ENCODE peak calls at places on chromosomes 11 and 22, in eight cellular contexts. O is breast epithelium; W is CD4-positive, alpha-beta T cell; L is dorsolateral prefrontal cortex; G is naive thymus-derived CD4-positive, alpha-beta T cell; A is CD8-positive, alpha-beta memory T cell; K is neural progenitor cell; X is esophagus muscularis mucosa. P is an unnamed sample.

GRCh38 chr11:28241760-28242159 is 133.6 kb downstream of the METTL15 start:
- DNase-seq in O (no peak), W (no peak), L (no peak), G (no peak), A (no peak), K (no peak), X (no peak), P (no peak)

GRCh38 chr11:17014321-17014773 is at the start of gene PLEKHA7:
- DNase-seq in O (no peak), W (peak; percentile 5), L (no peak), G (peak; percentile 25), A (no peak), K (peak; percentile 74), X (no peak), P (no peak)

GRCh38 chr11:12769834-12770345 is 95.7 kb downstream of the TEAD1 start:
- DNase-seq in O (no peak), W (no peak), L (no peak), G (no peak), A (no peak), K (no peak), X (no peak), P (peak; percentile 80)

GRCh38 chr11:20162824-20163777 is 2.8 kb upstream of the DBX1 start:
- DNase-seq in O (no peak), W (no peak), L (no peak), G (no peak), A (no peak), K (peak; percentile 85), X (peak; percentile 72), P (no peak)

GRCh38 chr11:45930031-45930794 is 7.8 kb downstream of the LARGE2 start:
- DNase-seq in O (no peak), W (no peak), L (no peak), G (no peak), A (peak; percentile 71), K (no peak), X (peak; percentile 90), P (peak; percentile 48)

GRCh38 chr11:95704865-95705264 is 84.7 kb downstream of the FAM76B start:
- DNase-seq in O (no peak), W (no peak), L (no peak), G (no peak), A (no peak), K (no peak), X (no peak), P (no peak)

GRCh38 chr11:9711454-9712307 is 47.8 kb downstream of the SWAP70 start:
- DNase-seq in O (no peak), W (no peak), L (no peak), G (no peak), A (no peak), K (no peak), X (no peak), P (no peak)

GRCh38 chr11:63939351-63939920 is 634 bp downstream of the NAA40 start:
- DNase-seq in O (no peak), W (no peak), L (no peak), G (no peak), A (no peak), K (no peak), X (no peak), P (no peak)

GRCh38 chr22:21942939-21943338 is 9.7 kb downstream of the PPM1F start:
- DNase-seq in O (no peak), W (no peak), L (no peak), G (no peak), A (no peak), K (no peak), X (no peak), P (no peak)

GRCh38 chr11:107457205-107457557 is 444 bp downstream of the CWF19L2 start:
- DNase-seq in O (no peak), W (no peak), L (no peak), G (no peak), A (no peak), K (peak; percentile 54), X (no peak), P (no peak)

GRCh38 chr22:32804036-32804435 is 2.5 kb downstream of the TIMP3 start:
- DNase-seq in O (no peak), W (no peak), L (no peak), G (no peak), A (no peak), K (no peak), X (no peak), P (peak; percentile 30)

GRCh38 chr11:58788355-58789023 is 56.0 kb downstream of the GLYATL2 start:
- DNase-seq in O (no peak), W (peak; percentile 12), L (peak; percentile 58), G (peak; percentile 27), A (peak; percentile 53), K (peak; percentile 57), X (no peak), P (no peak)

GRCh38 chr11:19903620-19904069 is 191.0 kb downstream of the NAV2 start:
- DNase-seq in O (peak; percentile 62), W (peak; percentile 5), L (peak; percentile 66), G (peak; percentile 23), A (no peak), K (peak; percentile 88), X (no peak), P (peak; percentile 60)

GRCh38 chr11:103079833-103080232 is 12.1 kb downstream of the DCUN1D5 start:
- DNase-seq in O (no peak), W (no peak), L (no peak), G (no peak), A (no peak), K (no peak), X (no peak), P (no peak)

GRCh38 chr11:62806611-62807121 is 1.4 kb upstream of the NXF1 start:
- DNase-seq in O (no peak), W (no peak), L (no peak), G (no peak), A (no peak), K (no peak), X (no peak), P (no peak)

GRCh38 chr11:23772081-23772480 is 724.8 kb upstream of the LUZP2 start:
- DNase-seq in O (no peak), W (no peak), L (no peak), G (no peak), A (no peak), K (no peak), X (no peak), P (no peak)

GRCh38 chr22:35629406-35630234 is 12.5 kb upstream of the MB start:
- DNase-seq in O (peak; percentile 88), W (no peak), L (no peak), G (peak; percentile 72), A (peak; percentile 55), K (no peak), X (peak; percentile 94), P (peak; percentile 99)

DNA sequence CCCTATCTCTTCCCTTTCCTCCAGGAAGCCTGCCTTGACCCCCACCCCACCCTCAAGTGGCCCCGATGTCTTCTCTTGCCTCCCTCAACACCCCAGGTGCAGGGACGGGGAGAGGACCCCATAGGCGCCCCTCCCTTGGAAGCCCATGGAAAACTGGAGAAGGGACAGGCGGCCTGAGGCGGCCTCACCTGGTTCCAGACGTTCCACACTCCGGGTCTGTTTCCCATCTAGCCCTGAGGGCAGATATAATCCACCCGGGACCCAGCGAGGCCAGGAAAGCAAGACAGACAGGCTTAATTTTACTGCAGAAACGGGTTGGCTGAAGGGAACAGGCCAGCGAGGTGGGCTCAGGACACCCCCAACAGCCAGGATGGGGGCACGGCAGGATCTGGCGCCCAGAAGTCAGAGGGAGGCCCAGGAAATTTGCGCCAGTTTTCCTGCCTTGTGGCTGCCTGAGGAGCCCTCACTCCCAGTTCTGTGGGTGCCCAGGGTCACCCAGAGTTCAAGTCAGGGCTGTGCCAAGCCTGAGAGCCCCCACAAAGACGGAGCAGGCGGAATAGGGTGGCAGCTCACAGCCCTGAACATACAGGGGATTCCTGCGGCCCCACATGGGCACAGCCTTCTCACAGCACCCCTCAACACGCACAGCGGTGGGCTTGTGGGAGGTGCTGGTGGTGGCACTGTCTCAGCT is 3.0 kb upstream of the SIGIRR start:
- DNase-seq in O (no peak), W (no peak), L (no peak), G (peak; percentile 21), A (no peak), K (no peak), X (no peak), P (no peak)
- H3K27me3 ChIP-seq in O (no peaks in the 10 kb centered on the region), W (no peaks in the 10 kb centered on the region), L (peaks cover 17% of the 10 kb centered on the region), G (no peaks in the 10 kb centered on the region), A (no peaks in the 10 kb centered on the region), K (peaks cover 57% of the 10 kb centered on the region), X (peaks cover 80% of the 10 kb centered on the region), P (peaks cover 21% of the 10 kb centered on the region)

GRCh38 chr11:32333335-32333991 is 101.9 kb downstream of the WT1 start:
- DNase-seq in O (peak; percentile 19), W (no peak), L (peak; percentile 54), G (peak; percentile 33), A (no peak), K (peak; percentile 72), X (no peak), P (no peak)
- H3K27ac ChIP-seq in O (no peak overlapping the region), W (no peak overlapping the region), L (no peak overlapping the region), G (no peak overlapping the region), A (no peak overlapping the region), K (no peak overlapping the region), X (no peak overlapping the region), P (no peak overlapping the region)

GRCh38 chr11:130418756-130419155 is 9.7 kb downstream of the ADAMTS8 start:
- DNase-seq in O (peak; percentile 76), W (no peak), L (no peak), G (no peak), A (no peak), K (no peak), X (no peak), P (no peak)
- H3K27me3 ChIP-seq in O (no peaks in the 10 kb centered on the region), W (peaks cover 3% of the 10 kb centered on the region), L (no peaks in the 10 kb centered on the region), G (no peaks in the 10 kb centered on the region), A (peaks cover 12% of the 10 kb centered on the region), K (peaks cover 3% of the 10 kb centered on the region), X (no peaks in the 10 kb centered on the region), P (no peaks in the 10 kb centered on the region)

GRCh38 chr22:46072981-46073682 is 77.2 kb upstream of the PPARA start:
- DNase-seq in O (no peak), W (no peak), L (no peak), G (no peak), A (peak; percentile 18), K (no peak), X (no peak), P (no peak)

GRCh38 chr22:46072030-46072881 is 78.1 kb upstream of the PPARA start:
- DNase-seq in O (peak; percentile 75), W (no peak), L (peak; percentile 65), G (peak; percentile 78), A (peak; percentile 51), K (peak; percentile 48), X (no peak), P (peak; percentile 69)

GRCh38 chr22:46070215-46070721 is 80.1 kb upstream of the PPARA start:
- DNase-seq in O (no peak), W (no peak), L (peak; percentile 56), G (peak; percentile 38), A (peak; percentile 42), K (peak; percentile 53), X (no peak), P (no peak)

GRCh38 chr22:46070722-46071450 is 79.4 kb upstream of the PPARA start:
- DNase-seq in O (no peak), W (peak; percentile 22), L (peak; percentile 87), G (peak; percentile 76), A (peak; percentile 50), K (peak; percentile 73), X (no peak), P (peak; percentile 77)

DNA sequence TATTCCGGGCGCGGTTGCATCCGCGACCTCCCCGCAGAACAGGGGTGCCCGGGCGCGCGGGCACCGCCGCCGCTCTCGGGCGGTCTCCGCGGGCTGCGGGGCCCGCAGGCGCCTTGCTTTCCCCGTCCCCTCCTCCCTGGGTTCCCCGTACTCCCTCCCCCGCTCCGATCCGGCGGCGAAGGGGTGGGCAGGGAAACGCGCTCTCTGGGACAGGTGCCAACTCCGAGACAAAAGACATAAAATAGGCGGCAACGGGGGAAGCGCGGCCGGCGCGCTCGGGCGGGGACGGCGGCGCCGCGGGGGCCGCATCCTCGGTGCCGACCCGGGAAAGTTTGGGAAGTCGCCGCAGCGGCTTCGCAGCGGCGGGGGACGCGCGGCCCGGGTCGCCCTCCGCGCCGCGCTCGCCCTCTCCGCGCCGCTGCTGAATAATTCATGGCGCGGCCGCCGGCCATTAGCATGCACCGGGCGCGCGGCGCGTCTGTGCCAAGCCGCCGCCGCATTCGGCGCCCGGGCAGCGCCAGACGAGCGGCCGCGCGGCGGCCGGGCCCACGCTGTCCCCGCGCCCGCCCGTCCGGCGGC is 78.8 kb upstream of the PPARA start:
- DNase-seq in O (peak; percentile 88), W (peak; percentile 50), L (peak; percentile 89), G (peak; percentile 65), A (peak; percentile 61), K (peak; percentile 74), X (peak; percentile 97), P (peak; percentile 94)
- H3K27ac ChIP-seq in O (peak overlapping the region; percentile 100), W (peak overlapping the region; percentile 46), L (peak overlapping the region; percentile 98), G (peak overlapping the region; percentile 69), A (no peak overlapping the region), K (no peak overlapping the region), X (peak overlapping the region; percentile 92), P (peak overlapping the region; percentile 92)

P was measured in SJSA1.